ENCODE peak calls at places on chromosomes 3 and 15, in five cellular contexts. One of them, this sample, is unnamed.
A peak's percentile ranks its signal among the peaks of the same experiment; 100 is the strongest.

GRCh38 chr3:53225181-53225580 is 30.6 kb downstream of the TKT start:
- DNase-seq in CD4-positive, alpha-beta T cell: no peak
- DNase-seq in fibroblast of lung: no peak
- DNase-seq in CD8-positive, alpha-beta T cell: no peak
- DNase-seq in IMR-90: no peak
- DNase-seq in this sample: no peak

GRCh38 chr15:49041406-49041805 is 4.8 kb downstream of the SECISBP2L start:
- DNase-seq in CD4-positive, alpha-beta T cell: no peak
- DNase-seq in fibroblast of lung: peak; percentile 26
- DNase-seq in CD8-positive, alpha-beta T cell: no peak
- DNase-seq in IMR-90: peak; percentile 28
- DNase-seq in this sample: no peak

GRCh38 chr3:12890610-12891390 is 49.4 kb upstream of the RPL32 start:
- DNase-seq in CD4-positive, alpha-beta T cell: no peak
- DNase-seq in fibroblast of lung: no peak
- DNase-seq in CD8-positive, alpha-beta T cell: no peak
- DNase-seq in IMR-90: no peak
- DNase-seq in this sample: no peak

GRCh38 chr3:60696559-60697125 is 554.6 kb downstream of the FHIT start:
- DNase-seq in CD4-positive, alpha-beta T cell: no peak
- DNase-seq in fibroblast of lung: no peak
- DNase-seq in CD8-positive, alpha-beta T cell: no peak
- DNase-seq in IMR-90: no peak
- DNase-seq in this sample: no peak

GRCh38 chr3:194277547-194278091 is 73.5 kb downstream of the CPN2 start:
- DNase-seq in CD4-positive, alpha-beta T cell: no peak
- DNase-seq in fibroblast of lung: peak; percentile 90
- DNase-seq in CD8-positive, alpha-beta T cell: no peak
- DNase-seq in IMR-90: peak; percentile 33
- DNase-seq in this sample: peak; percentile 61

GRCh38 chr3:59968510-59968909 is 918.7 kb upstream of the CFAP20DC start:
- DNase-seq in CD4-positive, alpha-beta T cell: no peak
- DNase-seq in fibroblast of lung: no peak
- DNase-seq in CD8-positive, alpha-beta T cell: no peak
- DNase-seq in IMR-90: no peak
- DNase-seq in this sample: no peak

GRCh38 chr15:99006146-99006545 is 1.4 kb downstream of the PGPEP1L start:
- DNase-seq in CD4-positive, alpha-beta T cell: no peak
- DNase-seq in fibroblast of lung: no peak
- DNase-seq in CD8-positive, alpha-beta T cell: no peak
- DNase-seq in IMR-90: no peak
- DNase-seq in this sample: no peak

GRCh38 chr3:155302476-155302875 is 9.0 kb upstream of the STRIT1 start:
- DNase-seq in CD4-positive, alpha-beta T cell: no peak
- DNase-seq in fibroblast of lung: peak; percentile 66
- DNase-seq in CD8-positive, alpha-beta T cell: no peak
- DNase-seq in IMR-90: peak; percentile 84
- DNase-seq in this sample: no peak

GRCh38 chr15:60326824-60327654 is 70.7 kb downstream of the ANXA2 start:
- DNase-seq in CD4-positive, alpha-beta T cell: no peak
- DNase-seq in fibroblast of lung: peak; percentile 71
- DNase-seq in CD8-positive, alpha-beta T cell: no peak
- DNase-seq in IMR-90: peak; percentile 52
- DNase-seq in this sample: peak; percentile 59

GRCh38 chr3:141498592-141499223 is 11.9 kb downstream of the RASA2 start:
- DNase-seq in CD4-positive, alpha-beta T cell: peak; percentile 64
- DNase-seq in fibroblast of lung: no peak
- DNase-seq in CD8-positive, alpha-beta T cell: peak; percentile 66
- DNase-seq in IMR-90: no peak
- DNase-seq in this sample: no peak

GRCh38 chr3:120013481-120013880 is 80.8 kb downstream of the GSK3B start:
- DNase-seq in CD4-positive, alpha-beta T cell: no peak
- DNase-seq in fibroblast of lung: peak; percentile 10
- DNase-seq in CD8-positive, alpha-beta T cell: no peak
- DNase-seq in IMR-90: peak; percentile 19
- DNase-seq in this sample: no peak

GRCh38 chr15:71548317-71548908 is 261.9 kb upstream of the NR2E3 start:
- DNase-seq in CD4-positive, alpha-beta T cell: no peak
- DNase-seq in fibroblast of lung: no peak
- DNase-seq in CD8-positive, alpha-beta T cell: no peak
- DNase-seq in IMR-90: no peak
- DNase-seq in this sample: peak; percentile 49

GRCh38 chr3:70992131-70992530 is 591.4 kb downstream of the FOXP1 start:
- DNase-seq in CD4-positive, alpha-beta T cell: no peak
- DNase-seq in fibroblast of lung: no peak
- DNase-seq in CD8-positive, alpha-beta T cell: no peak
- DNase-seq in IMR-90: peak; percentile 83
- DNase-seq in this sample: no peak

GRCh38 chr3:70988111-70988510 is 595.4 kb downstream of the FOXP1 start:
- DNase-seq in CD4-positive, alpha-beta T cell: no peak
- DNase-seq in fibroblast of lung: no peak
- DNase-seq in CD8-positive, alpha-beta T cell: no peak
- DNase-seq in IMR-90: no peak
- DNase-seq in this sample: no peak

GRCh38 chr3:70990723-70991122 is 592.8 kb downstream of the FOXP1 start:
- DNase-seq in CD4-positive, alpha-beta T cell: no peak
- DNase-seq in fibroblast of lung: no peak
- DNase-seq in CD8-positive, alpha-beta T cell: no peak
- DNase-seq in IMR-90: peak; percentile 17
- DNase-seq in this sample: no peak

GRCh38 chr3:70990190-70990589 is 593.3 kb downstream of the FOXP1 start:
- DNase-seq in CD4-positive, alpha-beta T cell: no peak
- DNase-seq in fibroblast of lung: no peak
- DNase-seq in CD8-positive, alpha-beta T cell: no peak
- DNase-seq in IMR-90: no peak
- DNase-seq in this sample: no peak

DNA sequence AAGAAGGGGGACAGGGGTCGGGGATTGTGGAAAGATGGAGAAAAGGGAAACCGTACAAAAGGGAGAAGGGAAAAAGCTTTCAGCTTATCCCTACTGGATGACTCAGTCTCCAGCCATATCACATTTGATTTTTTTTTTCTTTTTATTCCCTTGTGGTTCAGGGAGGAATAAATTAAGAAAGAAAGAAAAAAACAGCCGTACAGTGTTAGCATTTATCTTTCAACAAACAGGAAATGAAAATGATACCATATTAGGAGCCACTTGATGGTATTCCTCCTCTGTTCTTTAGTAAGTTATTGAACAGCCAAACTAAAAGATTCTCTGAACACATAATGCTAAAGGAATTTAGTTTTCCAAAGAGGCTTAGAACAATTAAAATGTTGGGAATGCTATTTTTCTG is 594.4 kb downstream of the FOXP1 start:
- DNase-seq in CD4-positive, alpha-beta T cell: no peak
- DNase-seq in fibroblast of lung: peak; percentile 73
- DNase-seq in CD8-positive, alpha-beta T cell: no peak
- DNase-seq in IMR-90: peak; percentile 75
- DNase-seq in this sample: no peak
- H3K27ac ChIP-seq in CD4-positive, alpha-beta T cell: no peak overlapping the region
- H3K27ac ChIP-seq in fibroblast of lung: no peak overlapping the region
- H3K27ac ChIP-seq in CD8-positive, alpha-beta T cell: no peak overlapping the region
- H3K27ac ChIP-seq in IMR-90: peak overlapping the region; percentile 51
- H3K27ac ChIP-seq in this sample: no peak overlapping the region

GRCh38 chr3:105367406-105368213 is 901 bp downstream of the ALCAM start:
- DNase-seq in CD4-positive, alpha-beta T cell: peak; percentile 30
- DNase-seq in fibroblast of lung: peak; percentile 78
- DNase-seq in CD8-positive, alpha-beta T cell: peak; percentile 10
- DNase-seq in IMR-90: peak; percentile 70
- DNase-seq in this sample: peak; percentile 90
- TF ChIP-seq CTCF in CD4-positive, alpha-beta T cell: no peak
- TF ChIP-seq CTCF in fibroblast of lung: peak; percentile 27
- TF ChIP-seq CTCF in CD8-positive, alpha-beta T cell: no peak
- TF ChIP-seq CTCF in IMR-90: peak; percentile 12
- TF ChIP-seq CTCF in this sample: no peak

GRCh38 chr3:50378024-50378423 is 18.7 kb upstream of the TMEM115 start:
- DNase-seq in CD4-positive, alpha-beta T cell: no peak
- DNase-seq in fibroblast of lung: no peak
- DNase-seq in CD8-positive, alpha-beta T cell: no peak
- DNase-seq in IMR-90: no peak
- DNase-seq in this sample: peak; percentile 61

GRCh38 chr3:50373865-50374188 is 14.5 kb upstream of the TMEM115 start:
- DNase-seq in CD4-positive, alpha-beta T cell: no peak
- DNase-seq in fibroblast of lung: no peak
- DNase-seq in CD8-positive, alpha-beta T cell: no peak
- DNase-seq in IMR-90: no peak
- DNase-seq in this sample: no peak

GRCh38 chr3:50374363-50375108 is 15.2 kb upstream of the TMEM115 start:
- DNase-seq in CD4-positive, alpha-beta T cell: no peak
- DNase-seq in fibroblast of lung: no peak
- DNase-seq in CD8-positive, alpha-beta T cell: no peak
- DNase-seq in IMR-90: no peak
- DNase-seq in this sample: no peak

GRCh38 chr3:50373146-50373864 is 14.0 kb upstream of the TMEM115 start:
- DNase-seq in CD4-positive, alpha-beta T cell: no peak
- DNase-seq in fibroblast of lung: no peak
- DNase-seq in CD8-positive, alpha-beta T cell: no peak
- DNase-seq in IMR-90: no peak
- DNase-seq in this sample: peak; percentile 66

GRCh38 chr3:50375200-50375931 is 16.0 kb upstream of the TMEM115 start:
- DNase-seq in CD4-positive, alpha-beta T cell: no peak
- DNase-seq in fibroblast of lung: no peak
- DNase-seq in CD8-positive, alpha-beta T cell: no peak
- DNase-seq in IMR-90: no peak
- DNase-seq in this sample: peak; percentile 79
- H3K27ac ChIP-seq in CD4-positive, alpha-beta T cell: no peak overlapping the region
- H3K27ac ChIP-seq in fibroblast of lung: no peak overlapping the region
- H3K27ac ChIP-seq in CD8-positive, alpha-beta T cell: no peak overlapping the region
- H3K27ac ChIP-seq in IMR-90: no peak overlapping the region
- H3K27ac ChIP-seq in this sample: peak overlapping the region; percentile 63

GRCh38 chr3:97530689-97531088 is 233.9 kb upstream of the ARL6 start:
- DNase-seq in CD4-positive, alpha-beta T cell: no peak
- DNase-seq in fibroblast of lung: no peak
- DNase-seq in CD8-positive, alpha-beta T cell: no peak
- DNase-seq in IMR-90: no peak
- DNase-seq in this sample: no peak
- TF ChIP-seq CTCF in CD4-positive, alpha-beta T cell: no peak
- TF ChIP-seq CTCF in fibroblast of lung: no peak
- TF ChIP-seq CTCF in CD8-positive, alpha-beta T cell: no peak
- TF ChIP-seq CTCF in IMR-90: no peak
- TF ChIP-seq CTCF in this sample: no peak

GRCh38 chr3:23987376-23987775 is 42.3 kb downstream of the NR1D2 start:
- DNase-seq in CD4-positive, alpha-beta T cell: no peak
- DNase-seq in fibroblast of lung: no peak
- DNase-seq in CD8-positive, alpha-beta T cell: no peak
- DNase-seq in IMR-90: no peak
- DNase-seq in this sample: no peak
- H3K27ac ChIP-seq in CD4-positive, alpha-beta T cell: no peak overlapping the region
- H3K27ac ChIP-seq in fibroblast of lung: no peak overlapping the region
- H3K27ac ChIP-seq in CD8-positive, alpha-beta T cell: no peak overlapping the region
- H3K27ac ChIP-seq in IMR-90: no peak overlapping the region
- H3K27ac ChIP-seq in this sample: no peak overlapping the region

GRCh38 chr3:196969660-196970546 is 1.3 kb upstream of the PIGZ start:
- DNase-seq in CD4-positive, alpha-beta T cell: peak; percentile 54
- DNase-seq in fibroblast of lung: peak; percentile 35
- DNase-seq in CD8-positive, alpha-beta T cell: peak; percentile 29
- DNase-seq in IMR-90: peak; percentile 35
- DNase-seq in this sample: peak; percentile 87
- TF ChIP-seq CTCF in CD4-positive, alpha-beta T cell: peak; percentile 61
- TF ChIP-seq CTCF in fibroblast of lung: peak; percentile 14
- TF ChIP-seq CTCF in CD8-positive, alpha-beta T cell: peak; percentile 63
- TF ChIP-seq CTCF in IMR-90: peak; percentile 85
- TF ChIP-seq CTCF in this sample: peak; percentile 88

GRCh38 chr15:90459368-90459767 is 70.4 kb upstream of the CRTC3 start:
- DNase-seq in CD4-positive, alpha-beta T cell: no peak
- DNase-seq in fibroblast of lung: no peak
- DNase-seq in CD8-positive, alpha-beta T cell: no peak
- DNase-seq in IMR-90: no peak
- DNase-seq in this sample: no peak
- H3K27ac ChIP-seq in CD4-positive, alpha-beta T cell: no peak overlapping the region
- H3K27ac ChIP-seq in fibroblast of lung: no peak overlapping the region
- H3K27ac ChIP-seq in CD8-positive, alpha-beta T cell: no peak overlapping the region
- H3K27ac ChIP-seq in IMR-90: no peak overlapping the region
- H3K27ac ChIP-seq in this sample: no peak overlapping the region

DNA sequence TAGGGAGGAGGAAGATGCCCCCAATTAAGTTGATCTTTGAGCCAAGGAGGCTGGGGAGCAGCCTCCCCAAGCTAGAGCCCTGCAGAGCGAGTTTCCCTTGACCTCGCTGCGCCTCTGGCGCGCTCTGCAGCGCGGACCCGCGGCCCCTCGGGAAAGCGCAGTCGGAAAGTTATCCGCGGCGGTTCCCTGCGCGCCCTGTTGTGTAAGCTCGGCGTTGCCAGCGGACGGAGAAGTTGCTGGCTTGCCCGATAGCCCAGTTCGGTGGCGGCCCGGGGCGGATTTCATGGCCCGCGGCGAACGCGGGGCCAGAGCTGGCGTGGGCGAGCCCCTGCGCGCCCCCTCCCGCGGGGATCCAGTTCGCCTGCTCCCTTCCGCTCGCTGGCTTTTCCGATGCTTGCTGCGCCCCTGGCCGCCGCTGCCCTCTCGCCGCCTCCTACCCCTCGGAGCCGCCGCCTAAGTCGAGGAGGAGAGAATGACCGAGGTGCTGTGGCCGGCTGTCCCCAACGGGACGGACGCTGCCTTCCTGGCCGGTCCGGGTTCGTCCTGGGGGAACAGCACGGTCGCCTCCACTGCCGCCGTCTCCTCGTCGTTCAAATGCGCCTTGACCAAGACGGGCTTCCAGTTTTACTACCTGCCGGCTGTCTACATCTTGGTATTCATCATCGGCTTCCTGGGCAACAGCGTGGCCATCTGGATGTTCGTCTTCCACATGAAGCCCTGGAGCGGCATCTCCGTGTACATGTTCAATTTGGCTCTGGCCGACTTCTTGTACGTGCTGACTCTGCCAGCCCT is 576 bp downstream of the P2RY1 start:
- DNase-seq in CD4-positive, alpha-beta T cell: no peak
- DNase-seq in fibroblast of lung: peak; percentile 76
- DNase-seq in CD8-positive, alpha-beta T cell: no peak
- DNase-seq in IMR-90: peak; percentile 4
- DNase-seq in this sample: peak; percentile 85
- TF ChIP-seq CTCF in CD4-positive, alpha-beta T cell: no peak
- TF ChIP-seq CTCF in fibroblast of lung: peak; percentile 51
- TF ChIP-seq CTCF in CD8-positive, alpha-beta T cell: no peak
- TF ChIP-seq CTCF in IMR-90: no peak
- TF ChIP-seq CTCF in this sample: peak; percentile 63

This sample was measured in endodermal cell.